ENCODE peak calls at places on chromosomes 5 and 9, in six cellular contexts. C, W, E, Q, I and T are unnamed samples.

GRCh38 chr5:65855758-65856157 is 70.6 kb upstream of the ERBIN start:
- DNase-seq in C (no peak), W (no peak), E (no peak), Q (no peak), I (no peak), T (no peak)

GRCh38 chr5:30832519-30832918 is 361.0 kb upstream of the CDH6 start:
- DNase-seq in C (no peak), W (no peak), E (no peak), Q (no peak), I (no peak), T (no peak)

GRCh38 chr9:13690595-13690994 is 411.1 kb upstream of the MPDZ start:
- DNase-seq in C (peak; percentile 18), W (no peak), E (no peak), Q (no peak), I (no peak), T (no peak)

GRCh38 chr5:87121315-87122170 is 146.1 kb upstream of the RASA1 start:
- DNase-seq in C (peak; percentile 90), W (peak; percentile 61), E (peak; percentile 76), Q (peak; percentile 17), I (no peak), T (peak; percentile 78)

GRCh38 chr9:80218336-80218735 is 646.6 kb downstream of the TLE4 start:
- DNase-seq in C (no peak), W (no peak), E (no peak), Q (no peak), I (no peak), T (no peak)

GRCh38 chr5:151270599-151270998 is 17.6 kb downstream of the GM2A start:
- DNase-seq in C (peak; percentile 51), W (no peak), E (no peak), Q (no peak), I (no peak), T (peak; percentile 6)

GRCh38 chr5:40223884-40224402 is 455.8 kb upstream of the PTGER4 start:
- DNase-seq in C (peak; percentile 91), W (peak; percentile 67), E (peak; percentile 83), Q (no peak), I (no peak), T (peak; percentile 40)

GRCh38 chr5:4868140-4868735 is 271.9 kb upstream of the ADAMTS16 start:
- DNase-seq in C (peak; percentile 28), W (no peak), E (peak; percentile 48), Q (peak; percentile 24), I (peak; percentile 88), T (no peak)